ENCODE peak calls at places on chromosomes 16 and 17, in nine cellular contexts. N is DND-41, A is tibial artery, R is lower leg skin, D is fibroblast of the aortic adventitia, U is psoas muscle, Q is dorsolateral prefrontal cortex, B is cardiac muscle cell, C is GM10248. O is an unnamed sample.

GRCh38 chr17:75514299-75515228 is 773 bp downstream of the CASKIN2 start:
- DNase-seq in N (peak), A (no peak), R (no peak), D (peak), U (no peak), Q (no peak), B (peak), C (no peak), O (no peak)

GRCh38 chr17:6796887-6797490 is 21.0 kb downstream of the FBXO39 start:
- DNase-seq in N (no peak), A (no peak), R (no peak), D (no peak), U (no peak), Q (no peak), B (no peak), C (no peak), O (no peak)

GRCh38 chr17:49572226-49572625 is 3.4 kb upstream of the NXPH3 start:
- DNase-seq in N (no peak), A (peak), R (no peak), D (no peak), U (no peak), Q (no peak), B (no peak), C (no peak), O (no peak)

GRCh38 chr16:78543066-78543465 is 443.6 kb downstream of the WWOX start:
- DNase-seq in N (peak), A (no peak), R (no peak), D (no peak), U (no peak), Q (no peak), B (no peak), C (no peak), O (no peak)

GRCh38 chr16:73848993-73849392 is 447.6 kb upstream of the PSMD7 start:
- DNase-seq in N (no peak), A (no peak), R (no peak), D (no peak), U (no peak), Q (no peak), B (no peak), C (no peak), O (no peak)

GRCh38 chr17:39002991-39003715 is 36.0 kb upstream of the FBXO47 start:
- DNase-seq in N (no peak), A (peak), R (peak), D (peak), U (peak), Q (no peak), B (no peak), C (no peak), O (no peak)

GRCh38 chr17:50469005-50469605 is 425 bp upstream of the CHAD start:
- DNase-seq in N (no peak), A (no peak), R (no peak), D (no peak), U (no peak), Q (no peak), B (no peak), C (no peak), O (no peak)

GRCh38 chr17:48542956-48543853 is 1.7 kb downstream of the HOXB2 start:
- DNase-seq in N (no peak), A (no peak), R (no peak), D (peak), U (peak), Q (no peak), B (peak), C (peak), O (peak)

GRCh38 chr17:63703556-63704258 is 3.8 kb upstream of the LIMD2 start:
- DNase-seq in N (no peak), A (peak), R (no peak), D (no peak), U (no peak), Q (no peak), B (no peak), C (no peak), O (no peak)

GRCh38 chr17:63702223-63702577 is 2.3 kb upstream of the LIMD2 start:
- DNase-seq in N (peak), A (peak), R (no peak), D (no peak), U (no peak), Q (no peak), B (no peak), C (peak), O (no peak)

GRCh38 chr17:63702616-63703015 is 2.7 kb upstream of the LIMD2 start:
- DNase-seq in N (no peak), A (peak), R (no peak), D (no peak), U (no peak), Q (no peak), B (no peak), C (no peak), O (no peak)

GRCh38 chr17:63704259-63704576 is 4.3 kb upstream of the LIMD2 start:
- DNase-seq in N (no peak), A (no peak), R (no peak), D (no peak), U (no peak), Q (no peak), B (no peak), C (no peak), O (no peak)

GRCh38 chr17:63703029-63703428 is 3.1 kb upstream of the LIMD2 start:
- DNase-seq in N (no peak), A (peak), R (no peak), D (no peak), U (no peak), Q (no peak), B (no peak), C (no peak), O (no peak)
- TF ChIP-seq CTCF in N (no peak), A (no peak), R (no peak), D (no peak), U (no peak), Q (no peak), B (no peak), C (no peak), O (no peak)

GRCh38 chr17:79827179-79827578 is 12.1 kb downstream of the CBX4 start:
- DNase-seq in N (no peak), A (no peak), R (no peak), D (no peak), U (no peak), Q (no peak), B (no peak), C (no peak), O (no peak)
- TF ChIP-seq CTCF in N (no peak), A (no peak), R (no peak), D (no peak), U (no peak), Q (no peak), B (no peak), C (no peak), O (no peak)

DNA sequence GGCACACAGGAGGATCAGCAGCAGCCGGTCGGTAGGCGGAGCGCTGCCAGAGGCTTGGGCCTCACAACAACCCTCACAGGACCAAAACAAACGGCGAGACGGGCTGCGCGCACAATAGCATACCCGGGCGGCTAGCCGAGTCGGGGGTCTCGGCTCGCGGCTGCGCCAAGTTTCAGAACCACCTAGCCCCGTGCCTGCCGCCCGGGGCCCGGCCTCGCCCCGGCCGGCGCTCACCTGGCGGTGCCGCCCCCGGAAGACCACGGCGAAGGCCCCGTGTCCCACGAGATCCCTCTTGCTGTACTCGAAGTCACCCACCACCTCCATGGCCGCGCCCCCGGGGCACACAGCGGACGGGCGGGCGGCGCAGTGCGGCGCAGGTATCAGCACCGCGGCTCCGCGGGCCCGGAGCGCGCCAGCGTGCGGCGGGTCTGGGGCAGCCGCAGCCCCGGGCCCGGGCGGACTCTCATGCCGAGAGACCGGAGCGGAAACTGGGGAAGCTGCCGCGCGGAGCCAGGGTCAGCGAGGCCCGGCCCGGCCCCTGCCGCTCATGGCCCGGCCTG is 562 bp downstream of the ULK2 start:
- DNase-seq in N (no peak), A (peak), R (no peak), D (peak), U (peak), Q (peak), B (peak), C (peak), O (peak)
- TF ChIP-seq CTCF in N (no peak), A (no peak), R (no peak), D (peak), U (no peak), Q (peak), B (peak), C (peak), O (no peak)

GRCh38 chr16:29757950-29758466 is 12.2 kb upstream of the C16orf54 start:
- DNase-seq in N (no peak), A (no peak), R (no peak), D (peak), U (no peak), Q (no peak), B (no peak), C (no peak), O (no peak)
- TF ChIP-seq CTCF in N (no peak), A (no peak), R (no peak), D (peak), U (no peak), Q (no peak), B (peak), C (no peak), O (no peak)